ENCODE peak calls at places on chromosome 6, in six cellular contexts. One of them, this sample, is unnamed.

GRCh38 chr6:40854592-40854991 is 184.4 kb downstream of the UNC5CL start:
- DNase-seq in cardiac muscle cell: no peak
- DNase-seq in H9: no peak
- DNase-seq in ovary: no peak
- DNase-seq in upper lobe of right lung: no peak
- DNase-seq in Peyer's patch: no peak
- DNase-seq in this sample: no peak

GRCh38 chr6:4703367-4703766 is 72.8 kb upstream of the CDYL start:
- DNase-seq in cardiac muscle cell: no peak
- DNase-seq in H9: no peak
- DNase-seq in ovary: no peak
- DNase-seq in upper lobe of right lung: no peak
- DNase-seq in Peyer's patch: no peak
- DNase-seq in this sample: no peak

GRCh38 chr6:26222587-26222986 is 135.4 kb downstream of the HFE start:
- DNase-seq in cardiac muscle cell: no peak
- DNase-seq in H9: no peak
- DNase-seq in ovary: no peak
- DNase-seq in upper lobe of right lung: no peak
- DNase-seq in Peyer's patch: no peak
- DNase-seq in this sample: no peak

GRCh38 chr6:56657364-56657763 is 14.7 kb upstream of the DST start:
- DNase-seq in cardiac muscle cell: no peak
- DNase-seq in H9: no peak
- DNase-seq in ovary: no peak
- DNase-seq in upper lobe of right lung: no peak
- DNase-seq in Peyer's patch: no peak
- DNase-seq in this sample: no peak

GRCh38 chr6:23633986-23634385 is 492.0 kb upstream of the NRSN1 start:
- DNase-seq in cardiac muscle cell: no peak
- DNase-seq in H9: no peak
- DNase-seq in ovary: no peak
- DNase-seq in upper lobe of right lung: no peak
- DNase-seq in Peyer's patch: no peak
- DNase-seq in this sample: no peak

GRCh38 chr6:138957484-138957883 is 30.6 kb downstream of the REPS1 start:
- DNase-seq in cardiac muscle cell: no peak
- DNase-seq in H9: no peak
- DNase-seq in ovary: no peak
- DNase-seq in upper lobe of right lung: no peak
- DNase-seq in Peyer's patch: no peak
- DNase-seq in this sample: no peak

GRCh38 chr6:168138436-168138835 is 59.4 kb upstream of the FRMD1 start:
- DNase-seq in cardiac muscle cell: no peak
- DNase-seq in H9: peak; percentile 8
- DNase-seq in ovary: no peak
- DNase-seq in upper lobe of right lung: no peak
- DNase-seq in Peyer's patch: no peak
- DNase-seq in this sample: no peak

GRCh38 chr6:4381379-4381778 is 246.0 kb upstream of the ECI2 start:
- DNase-seq in cardiac muscle cell: no peak
- DNase-seq in H9: no peak
- DNase-seq in ovary: no peak
- DNase-seq in upper lobe of right lung: no peak
- DNase-seq in Peyer's patch: no peak
- DNase-seq in this sample: no peak

GRCh38 chr6:35486005-35486925 is 10.6 kb downstream of the TEAD3 start:
- DNase-seq in cardiac muscle cell: no peak
- DNase-seq in H9: peak; percentile 92
- DNase-seq in ovary: peak; percentile 94
- DNase-seq in upper lobe of right lung: peak; percentile 91
- DNase-seq in Peyer's patch: peak; percentile 91
- DNase-seq in this sample: no peak

GRCh38 chr6:48928937-48929336 is 534.1 kb downstream of the MMUT start:
- DNase-seq in cardiac muscle cell: no peak
- DNase-seq in H9: no peak
- DNase-seq in ovary: no peak
- DNase-seq in upper lobe of right lung: no peak
- DNase-seq in Peyer's patch: no peak
- DNase-seq in this sample: no peak

GRCh38 chr6:130574146-130574545 is 208.3 kb downstream of the TMEM200A start:
- DNase-seq in cardiac muscle cell: no peak
- DNase-seq in H9: no peak
- DNase-seq in ovary: no peak
- DNase-seq in upper lobe of right lung: no peak
- DNase-seq in Peyer's patch: no peak
- DNase-seq in this sample: no peak

GRCh38 chr6:161272600-161273355 is 1.1 kb downstream of the AGPAT4 start:
- DNase-seq in cardiac muscle cell: peak; percentile 65
- DNase-seq in H9: peak; percentile 46
- DNase-seq in ovary: no peak
- DNase-seq in upper lobe of right lung: no peak
- DNase-seq in Peyer's patch: no peak
- DNase-seq in this sample: no peak

GRCh38 chr6:55977959-55978358 is 102.6 kb upstream of the BMP5 start:
- DNase-seq in cardiac muscle cell: no peak
- DNase-seq in H9: no peak
- DNase-seq in ovary: no peak
- DNase-seq in upper lobe of right lung: no peak
- DNase-seq in Peyer's patch: no peak
- DNase-seq in this sample: no peak

GRCh38 chr6:88914180-88914579 is 49.2 kb downstream of the RNGTT start:
- DNase-seq in cardiac muscle cell: no peak
- DNase-seq in H9: no peak
- DNase-seq in ovary: no peak
- DNase-seq in upper lobe of right lung: no peak
- DNase-seq in Peyer's patch: no peak
- DNase-seq in this sample: no peak

GRCh38 chr6:24140572-24140971 is 14.6 kb downstream of the NRSN1 start:
- DNase-seq in cardiac muscle cell: no peak
- DNase-seq in H9: peak; percentile 34
- DNase-seq in ovary: no peak
- DNase-seq in upper lobe of right lung: no peak
- DNase-seq in Peyer's patch: no peak
- DNase-seq in this sample: peak; percentile 31

GRCh38 chr6:152050451-152051195 is 243.1 kb downstream of the ESR1 start:
- DNase-seq in cardiac muscle cell: no peak
- DNase-seq in H9: no peak
- DNase-seq in ovary: no peak
- DNase-seq in upper lobe of right lung: no peak
- DNase-seq in Peyer's patch: no peak
- DNase-seq in this sample: no peak

GRCh38 chr6:10555625-10556309 is 34.6 kb downstream of the GCNT2 start:
- DNase-seq in cardiac muscle cell: peak; percentile 78
- DNase-seq in H9: peak; percentile 83
- DNase-seq in ovary: peak; percentile 14
- DNase-seq in upper lobe of right lung: no peak
- DNase-seq in Peyer's patch: peak; percentile 59
- DNase-seq in this sample: no peak

GRCh38 chr6:156886409-156886808 is 109.2 kb downstream of the ARID1B start:
- DNase-seq in cardiac muscle cell: no peak
- DNase-seq in H9: no peak
- DNase-seq in ovary: no peak
- DNase-seq in upper lobe of right lung: no peak
- DNase-seq in Peyer's patch: no peak
- DNase-seq in this sample: no peak

GRCh38 chr6:115474443-115475041 is 586.1 kb downstream of the FRK start:
- DNase-seq in cardiac muscle cell: no peak
- DNase-seq in H9: no peak
- DNase-seq in ovary: no peak
- DNase-seq in upper lobe of right lung: no peak
- DNase-seq in Peyer's patch: no peak
- DNase-seq in this sample: no peak
- H3K9me3 ChIP-seq in cardiac muscle cell: no peaks in the 10 kb centered on the region
- H3K9me3 ChIP-seq in H9: no peaks in the 10 kb centered on the region
- H3K9me3 ChIP-seq in ovary: no peaks in the 10 kb centered on the region
- H3K9me3 ChIP-seq in upper lobe of right lung: no peaks in the 10 kb centered on the region
- H3K9me3 ChIP-seq in Peyer's patch: no peaks in the 10 kb centered on the region
- H3K9me3 ChIP-seq in this sample: no peaks in the 10 kb centered on the region

GRCh38 chr6:146111864-146112263 is 83.0 kb downstream of the GRM1 start:
- DNase-seq in cardiac muscle cell: no peak
- DNase-seq in H9: no peak
- DNase-seq in ovary: no peak
- DNase-seq in upper lobe of right lung: no peak
- DNase-seq in Peyer's patch: no peak
- DNase-seq in this sample: no peak
- TF ChIP-seq CTCF in cardiac muscle cell: no peak
- TF ChIP-seq CTCF in H9: no peak
- TF ChIP-seq CTCF in ovary: no peak
- TF ChIP-seq CTCF in upper lobe of right lung: no peak
- TF ChIP-seq CTCF in Peyer's patch: no peak
- TF ChIP-seq CTCF in this sample: no peak

GRCh38 chr6:36924131-36924530 is 30.4 kb upstream of the PI16 start:
- DNase-seq in cardiac muscle cell: no peak
- DNase-seq in H9: no peak
- DNase-seq in ovary: no peak
- DNase-seq in upper lobe of right lung: no peak
- DNase-seq in Peyer's patch: no peak
- DNase-seq in this sample: no peak

GRCh38 chr6:36920546-36920945 is 34.0 kb upstream of the PI16 start:
- DNase-seq in cardiac muscle cell: no peak
- DNase-seq in H9: no peak
- DNase-seq in ovary: no peak
- DNase-seq in upper lobe of right lung: no peak
- DNase-seq in Peyer's patch: no peak
- DNase-seq in this sample: no peak

GRCh38 chr6:36917541-36918193 is 31.9 kb downstream of the C6orf89 start:
- DNase-seq in cardiac muscle cell: no peak
- DNase-seq in H9: no peak
- DNase-seq in ovary: peak; percentile 38
- DNase-seq in upper lobe of right lung: peak; percentile 68
- DNase-seq in Peyer's patch: no peak
- DNase-seq in this sample: peak; percentile 58

GRCh38 chr6:36916159-36916558 is 30.4 kb downstream of the C6orf89 start:
- DNase-seq in cardiac muscle cell: no peak
- DNase-seq in H9: no peak
- DNase-seq in ovary: no peak
- DNase-seq in upper lobe of right lung: no peak
- DNase-seq in Peyer's patch: no peak
- DNase-seq in this sample: no peak

GRCh38 chr6:36920049-36920448 is 34.3 kb downstream of the C6orf89 start:
- DNase-seq in cardiac muscle cell: no peak
- DNase-seq in H9: no peak
- DNase-seq in ovary: peak; percentile 6
- DNase-seq in upper lobe of right lung: no peak
- DNase-seq in Peyer's patch: no peak
- DNase-seq in this sample: no peak
- H3K4me1 ChIP-seq in cardiac muscle cell: peaks cover 10% of the 10 kb centered on the region
- H3K4me1 ChIP-seq in H9: no peaks in the 10 kb centered on the region
- H3K4me1 ChIP-seq in ovary: peaks cover 13% of the 10 kb centered on the region
- H3K4me1 ChIP-seq in upper lobe of right lung: peaks cover 41% of the 10 kb centered on the region
- H3K4me1 ChIP-seq in Peyer's patch: no peaks in the 10 kb centered on the region
- H3K4me1 ChIP-seq in this sample: peaks cover 13% of the 10 kb centered on the region

DNA sequence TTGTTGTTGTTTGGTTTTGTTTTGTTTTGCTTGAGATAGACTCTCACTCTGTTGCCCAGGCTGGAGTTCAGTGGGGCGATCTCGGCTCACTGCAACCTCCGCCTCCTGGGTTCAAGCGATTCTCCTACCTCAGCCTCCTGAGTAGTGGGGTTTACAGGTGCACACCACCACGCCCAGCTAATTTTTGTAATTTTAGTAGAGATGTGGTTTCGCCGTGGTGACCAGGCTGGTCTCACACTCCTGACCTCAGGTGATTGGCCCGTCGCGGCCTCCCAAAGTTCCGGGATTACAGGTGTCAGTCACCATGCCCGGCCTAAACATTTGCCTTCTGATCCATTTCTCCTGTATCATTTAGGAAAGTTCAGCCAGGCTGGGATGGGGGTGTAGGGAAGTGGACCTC is 17.7 kb downstream of the DUSP22 start:
- DNase-seq in cardiac muscle cell: no peak
- DNase-seq in H9: no peak
- DNase-seq in ovary: no peak
- DNase-seq in upper lobe of right lung: peak; percentile 62
- DNase-seq in Peyer's patch: no peak
- DNase-seq in this sample: no peak
- H3K9me3 ChIP-seq in cardiac muscle cell: peaks cover 4% of the 10 kb centered on the region
- H3K9me3 ChIP-seq in H9: peaks cover 65% of the 10 kb centered on the region
- H3K9me3 ChIP-seq in ovary: no peaks in the 10 kb centered on the region
- H3K9me3 ChIP-seq in upper lobe of right lung: no peaks in the 10 kb centered on the region
- H3K9me3 ChIP-seq in Peyer's patch: no peaks in the 10 kb centered on the region
- H3K9me3 ChIP-seq in this sample: no peaks in the 10 kb centered on the region

GRCh38 chr6:110037726-110038295 is 59.7 kb downstream of the GPR6 start:
- DNase-seq in cardiac muscle cell: no peak
- DNase-seq in H9: no peak
- DNase-seq in ovary: no peak
- DNase-seq in upper lobe of right lung: no peak
- DNase-seq in Peyer's patch: no peak
- DNase-seq in this sample: no peak
- TF ChIP-seq CTCF in cardiac muscle cell: no peak
- TF ChIP-seq CTCF in H9: no peak
- TF ChIP-seq CTCF in ovary: no peak
- TF ChIP-seq CTCF in upper lobe of right lung: no peak
- TF ChIP-seq CTCF in Peyer's patch: no peak
- TF ChIP-seq CTCF in this sample: no peak

GRCh38 chr6:5753187-5753586 is 253.5 kb downstream of the NRN1 start:
- DNase-seq in cardiac muscle cell: no peak
- DNase-seq in H9: no peak
- DNase-seq in ovary: no peak
- DNase-seq in upper lobe of right lung: no peak
- DNase-seq in Peyer's patch: no peak
- DNase-seq in this sample: peak; percentile 43
- H3K4me1 ChIP-seq in cardiac muscle cell: peaks cover 10% of the 10 kb centered on the region
- H3K4me1 ChIP-seq in H9: peaks cover 2% of the 10 kb centered on the region
- H3K4me1 ChIP-seq in ovary: no peaks in the 10 kb centered on the region
- H3K4me1 ChIP-seq in upper lobe of right lung: no peaks in the 10 kb centered on the region
- H3K4me1 ChIP-seq in Peyer's patch: no peaks in the 10 kb centered on the region
- H3K4me1 ChIP-seq in this sample: peaks cover 63% of the 10 kb centered on the region

DNA sequence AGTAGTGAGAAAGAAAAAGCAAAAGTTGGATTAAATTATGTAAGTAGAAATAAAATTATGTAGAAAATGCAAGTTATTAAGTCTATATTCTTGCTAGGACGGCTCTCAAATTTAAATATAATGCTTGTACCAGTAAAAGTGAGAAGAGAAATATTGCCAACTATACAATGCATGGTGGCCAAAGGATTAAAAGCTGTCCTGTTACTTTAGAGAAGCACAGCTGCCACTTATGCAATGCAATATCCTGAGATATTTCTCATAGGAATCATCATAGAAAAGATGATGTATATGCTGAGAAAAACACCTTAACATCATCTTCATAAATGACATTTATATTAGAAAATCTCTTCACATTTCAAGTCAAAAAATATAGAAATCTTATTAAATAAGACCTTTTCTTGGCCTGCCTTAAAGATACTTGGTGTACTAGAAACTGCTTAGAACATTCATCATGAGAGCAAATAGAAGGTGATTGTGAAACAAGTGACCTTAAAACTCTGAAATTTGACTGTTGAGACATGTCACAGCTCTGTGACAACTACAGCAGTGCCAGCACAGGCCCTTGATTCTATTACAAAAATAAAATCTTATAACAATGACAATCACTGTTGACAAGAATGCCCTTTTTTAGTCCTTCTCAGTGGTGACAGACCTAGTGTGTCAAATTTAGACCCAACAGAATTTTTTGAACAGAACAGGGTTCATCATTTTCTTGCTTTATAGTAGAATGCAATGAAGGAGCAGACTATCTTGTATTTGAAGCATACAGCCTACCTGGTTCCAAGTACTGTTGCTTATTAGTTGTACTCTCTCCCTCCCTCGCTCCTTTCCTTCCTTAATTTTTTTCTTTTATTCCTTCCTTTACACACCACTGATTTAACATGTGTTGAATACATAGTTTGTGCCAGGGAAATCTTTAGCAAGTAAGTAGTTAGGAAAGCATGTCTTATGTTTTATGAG is 173.1 kb downstream of the CLVS2 start:
- DNase-seq in cardiac muscle cell: no peak
- DNase-seq in H9: no peak
- DNase-seq in ovary: no peak
- DNase-seq in upper lobe of right lung: no peak
- DNase-seq in Peyer's patch: no peak
- DNase-seq in this sample: peak; percentile 22
- H3K9me3 ChIP-seq in cardiac muscle cell: no peaks in the 10 kb centered on the region
- H3K9me3 ChIP-seq in H9: no peaks in the 10 kb centered on the region
- H3K9me3 ChIP-seq in ovary: no peaks in the 10 kb centered on the region
- H3K9me3 ChIP-seq in upper lobe of right lung: no peaks in the 10 kb centered on the region
- H3K9me3 ChIP-seq in Peyer's patch: no peaks in the 10 kb centered on the region
- H3K9me3 ChIP-seq in this sample: no peaks in the 10 kb centered on the region